ENCODE peak calls at places on chromosomes 12 and 14, in five cellular contexts. F is spleen, Z is sigmoid colon, H is transverse colon, T is breast epithelium. G is an unnamed sample.

GRCh38 chr14:92933481-92933880 is 10.5 kb downstream of the CHGA start:
- DNase-seq in F (no peak), Z (no peak), H (no peak), T (no peak), G (no peak)

GRCh38 chr14:52305014-52305413 is 9.1 kb upstream of the PTGER2 start:
- DNase-seq in F (no peak), Z (no peak), H (no peak), T (no peak), G (no peak)

GRCh38 chr12:95218164-95218851 is 701 bp downstream of the VEZT start:
- DNase-seq in F (no peak), Z (no peak), H (peak), T (peak), G (no peak)

GRCh38 chr12:107406932-107407331 is 278.7 kb upstream of the PWP1 start:
- DNase-seq in F (no peak), Z (no peak), H (no peak), T (no peak), G (no peak)

GRCh38 chr12:108360487-108360886 is 21.4 kb upstream of the CMKLR1 start:
- DNase-seq in F (no peak), Z (no peak), H (no peak), T (no peak), G (no peak)

GRCh38 chr12:65741662-65742480 is 82.4 kb upstream of the HMGA2 start:
- DNase-seq in F (no peak), Z (no peak), H (peak), T (no peak), G (no peak)

GRCh38 chr12:93591137-93591868 is 18.8 kb downstream of the SOCS2 start:
- DNase-seq in F (peak), Z (peak), H (peak), T (peak), G (no peak)

GRCh38 chr14:57390806-57391562 is 598 bp downstream of the NAA30 start:
- DNase-seq in F (peak), Z (peak), H (peak), T (no peak), G (peak)

GRCh38 chr12:50637870-50638481 is 125.9 kb upstream of the ATF1 start:
- DNase-seq in F (no peak), Z (no peak), H (no peak), T (no peak), G (no peak)

GRCh38 chr14:75254381-75254821 is 24.2 kb upstream of the FOS start:
- DNase-seq in F (no peak), Z (no peak), H (peak), T (peak), G (no peak)

GRCh38 chr14:91354979-91355685 is 62.5 kb downstream of the CCDC88C start:
- DNase-seq in F (peak), Z (no peak), H (peak), T (no peak), G (no peak)

GRCh38 chr12:65155784-65156183 is 13.6 kb upstream of the LEMD3 start:
- DNase-seq in F (no peak), Z (no peak), H (no peak), T (no peak), G (no peak)

GRCh38 chr12:124833693-124834122 is 30.0 kb downstream of the SCARB1 start:
- DNase-seq in F (no peak), Z (no peak), H (no peak), T (no peak), G (no peak)

GRCh38 chr12:96064266-96064665 is 28.9 kb upstream of the LTA4H start:
- DNase-seq in F (no peak), Z (no peak), H (no peak), T (no peak), G (no peak)

GRCh38 chr14:61749867-61750266 is 12.4 kb upstream of the SNAPC1 start:
- DNase-seq in F (no peak), Z (no peak), H (peak), T (no peak), G (no peak)

GRCh38 chr12:18747960-18748359 is 10.0 kb downstream of the CAPZA3 start:
- DNase-seq in F (no peak), Z (no peak), H (no peak), T (no peak), G (no peak)

GRCh38 chr14:105146976-105147700 is 21.4 kb downstream of the JAG2 start:
- DNase-seq in F (peak), Z (peak), H (no peak), T (no peak), G (peak)

GRCh38 chr12:64737539-64737938 is 21.7 kb downstream of the GNS start:
- DNase-seq in F (no peak), Z (no peak), H (no peak), T (no peak), G (no peak)

GRCh38 chr12:47741340-47741703 is 16.0 kb upstream of the ENDOU start:
- DNase-seq in F (peak), Z (peak), H (peak), T (peak), G (no peak)

GRCh38 chr12:126858586-126858985 is 1408.4 kb upstream of the TMEM132C start:
- DNase-seq in F (no peak), Z (no peak), H (no peak), T (peak), G (no peak)

GRCh38 chr12:104877107-104877705 is 80.9 kb downstream of the SLC41A2 start:
- DNase-seq in F (no peak), Z (no peak), H (peak), T (no peak), G (no peak)

GRCh38 chr12:61993734-61994345 is 266.4 kb upstream of the USP15 start:
- DNase-seq in F (no peak), Z (no peak), H (no peak), T (no peak), G (no peak)

GRCh38 chr14:71148627-71149026 is 241.4 kb downstream of the PCNX1 start:
- DNase-seq in F (no peak), Z (no peak), H (no peak), T (no peak), G (no peak)

GRCh38 chr12:2294651-2295475 is 242.1 kb downstream of the CACNA1C start:
- DNase-seq in F (no peak), Z (peak), H (peak), T (no peak), G (no peak)

GRCh38 chr12:18811268-18811667 is 73.3 kb downstream of the CAPZA3 start:
- DNase-seq in F (no peak), Z (no peak), H (no peak), T (no peak), G (no peak)

GRCh38 chr14:75831971-75832370 is 149.8 kb downstream of the TGFB3 start:
- DNase-seq in F (no peak), Z (no peak), H (no peak), T (peak), G (no peak)

GRCh38 chr14:55514819-55515470 is 65.1 kb upstream of the KTN1 start:
- DNase-seq in F (no peak), Z (no peak), H (no peak), T (no peak), G (no peak)

GRCh38 chr12:1936406-1937320 is 18.2 kb upstream of the CACNA2D4 start:
- DNase-seq in F (peak), Z (peak), H (peak), T (no peak), G (no peak)

GRCh38 chr14:92880851-92881250 is 42.1 kb upstream of the CHGA start:
- DNase-seq in F (no peak), Z (no peak), H (no peak), T (no peak), G (no peak)

GRCh38 chr12:53102883-53103807 is at the start of gene SOAT2:
- DNase-seq in F (peak), Z (peak), H (no peak), T (no peak), G (no peak)

GRCh38 chr12:70082997-70083676 is 160.1 kb upstream of the CNOT2 start:
- DNase-seq in F (no peak), Z (no peak), H (no peak), T (no peak), G (no peak)

GRCh38 chr12:109736552-109737108 is 23.0 kb downstream of the FAM222A start:
- DNase-seq in F (peak), Z (peak), H (no peak), T (no peak), G (no peak)

GRCh38 chr12:90829044-90829443 is 125.9 kb downstream of the CCER1 start:
- DNase-seq in F (no peak), Z (no peak), H (no peak), T (no peak), G (no peak)

GRCh38 chr14:92340938-92341337 is 18.0 kb downstream of the SLC24A4 start:
- DNase-seq in F (no peak), Z (no peak), H (no peak), T (no peak), G (no peak)

GRCh38 chr14:68951051-68951797 is 27.9 kb downstream of the ACTN1 start:
- DNase-seq in F (peak), Z (peak), H (peak), T (peak), G (no peak)
- TF ChIP-seq POLR2AphosphoS5 in F (no peak), Z (peak), H (peak), T (peak), G (no peak)

GRCh38 chr12:120463712-120464111 is 5.8 kb downstream of the SRSF9 start:
- DNase-seq in F (no peak), Z (no peak), H (no peak), T (no peak), G (no peak)
- TF ChIP-seq POLR2A in F (no peak), Z (no peak), H (no peak), T (no peak), G (no peak)

GRCh38 chr12:111759276-111759675 is 7.5 kb upstream of the ALDH2 start:
- DNase-seq in F (no peak), Z (no peak), H (no peak), T (no peak), G (no peak)

GRCh38 chr12:111759991-111760390 is 6.7 kb upstream of the ALDH2 start:
- DNase-seq in F (no peak), Z (no peak), H (no peak), T (no peak), G (no peak)

GRCh38 chr12:111756681-111757080 is 10.1 kb upstream of the ALDH2 start:
- DNase-seq in F (no peak), Z (no peak), H (no peak), T (no peak), G (no peak)

GRCh38 chr12:111757361-111758119 is 9.2 kb upstream of the ALDH2 start:
- DNase-seq in F (no peak), Z (peak), H (peak), T (peak), G (no peak)

GRCh38 chr12:111758120-111758561 is 8.6 kb upstream of the ALDH2 start:
- DNase-seq in F (no peak), Z (no peak), H (no peak), T (peak), G (no peak)
- TF ChIP-seq POLR2AphosphoS5 in F (no peak), Z (no peak), H (no peak), T (no peak), G (no peak)

DNA sequence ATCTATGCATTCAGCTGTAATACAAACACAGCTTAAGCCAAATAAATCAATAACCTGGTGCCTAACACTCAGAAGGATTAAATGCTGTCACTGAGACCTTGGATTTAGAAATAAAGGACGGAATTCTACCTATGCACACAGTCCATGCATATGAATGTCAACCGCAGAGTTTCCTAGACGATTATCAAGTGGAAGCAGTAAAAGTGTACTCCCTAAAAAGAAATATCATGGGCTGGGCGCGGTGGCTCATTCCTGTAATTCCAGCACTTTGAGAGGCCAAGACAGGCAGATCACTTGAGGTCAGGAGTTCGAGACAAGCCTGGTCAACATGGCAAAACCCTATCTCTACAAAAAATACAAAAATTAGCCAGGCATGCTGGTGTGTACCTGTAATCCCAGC is 188.2 kb upstream of the DYRK2 start:
- DNase-seq in F (no peak), Z (no peak), H (no peak), T (no peak), G (no peak)
- TF ChIP-seq POLR2A in F (no peak), Z (no peak), H (no peak), T (no peak), G (no peak)

DNA sequence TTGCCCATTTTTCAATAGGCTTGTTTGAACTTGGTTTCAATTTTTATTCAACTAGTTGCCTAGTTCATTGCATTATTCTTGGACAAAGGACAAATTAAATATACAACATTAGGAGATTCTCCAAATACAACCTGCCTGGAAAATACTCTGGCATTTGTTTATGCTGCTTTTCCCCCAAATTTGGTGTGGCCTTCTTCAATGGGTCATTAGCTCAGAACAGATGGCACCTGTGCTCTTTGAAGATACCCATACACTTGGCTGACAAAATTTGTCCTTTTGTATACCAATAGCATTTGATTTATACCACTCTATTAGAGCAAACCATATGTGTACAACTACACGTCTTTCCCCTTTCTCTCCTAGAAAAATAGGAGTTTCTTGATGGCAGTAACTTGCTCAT is 35.7 kb downstream of the WBP11 start:
- DNase-seq in F (no peak), Z (no peak), H (no peak), T (no peak), G (no peak)
- TF ChIP-seq POLR2AphosphoS5 in F (no peak), Z (no peak), H (no peak), T (no peak), G (no peak)

GRCh38 chr12:11730299-11731041 is 81.0 kb downstream of the ETV6 start:
- DNase-seq in F (no peak), Z (no peak), H (peak), T (peak), G (no peak)

GRCh38 chr12:11731042-11731357 is 81.5 kb downstream of the ETV6 start:
- DNase-seq in F (no peak), Z (no peak), H (no peak), T (no peak), G (no peak)

GRCh38 chr12:11732760-11733159 is 83.3 kb downstream of the ETV6 start:
- DNase-seq in F (no peak), Z (no peak), H (no peak), T (no peak), G (no peak)

GRCh38 chr12:11731455-11731854 is 82.0 kb downstream of the ETV6 start:
- DNase-seq in F (no peak), Z (no peak), H (no peak), T (no peak), G (no peak)

GRCh38 chr12:11732023-11732422 is 82.5 kb downstream of the ETV6 start:
- DNase-seq in F (no peak), Z (no peak), H (no peak), T (no peak), G (no peak)
- TF ChIP-seq POLR2A in F (no peak), Z (no peak), H (no peak), T (no peak), G (peak)

GRCh38 chr12:29241821-29242591 is 92.9 kb downstream of the FAR2 start:
- DNase-seq in F (no peak), Z (no peak), H (peak), T (peak), G (peak)
- TF ChIP-seq POLR2AphosphoS5 in F (peak), Z (no peak), H (peak), T (no peak), G (no peak)

GRCh38 chr12:89707992-89708792 is 446 bp downstream of the ATP2B1 start:
- DNase-seq in F (peak), Z (peak), H (peak), T (peak), G (peak)

GRCh38 chr12:89710873-89711179 is 2.2 kb upstream of the ATP2B1 start:
- DNase-seq in F (no peak), Z (no peak), H (no peak), T (no peak), G (no peak)

GRCh38 chr12:89709157-89709993 is 737 bp upstream of the ATP2B1 start:
- DNase-seq in F (peak), Z (peak), H (peak), T (peak), G (peak)

GRCh38 chr12:89708793-89709156 is at the start of gene ATP2B1:
- DNase-seq in F (peak), Z (peak), H (peak), T (peak), G (peak)

GRCh38 chr12:89709994-89710872 is 1.6 kb upstream of the ATP2B1 start:
- DNase-seq in F (no peak), Z (peak), H (peak), T (peak), G (no peak)
- TF ChIP-seq POLR2A in F (no peak), Z (no peak), H (no peak), T (no peak), G (no peak)

G was measured in GM12892.